ENCODE peak calls at places on chromosomes 5 and 9, in four cellular contexts. U is GM12878, A is HepG2, D is K562. R is an unnamed sample.

GRCh38 chr5:120419110-120419509 is 45.0 kb upstream of the PRR16 start:
- DNase-seq in A (no peak), D (no peak), U (no peak), R (no peak)

GRCh38 chr9:120931278-120932085 is 4.9 kb upstream of the TRAF1 start:
- DNase-seq in U (peak), A (no peak), D (no peak), R (no peak)

GRCh38 chr5:54721951-54722654 is 204.5 kb downstream of the SNX18 start:
- DNase-seq in A (no peak), D (no peak), U (no peak), R (no peak)

GRCh38 chr5:83956386-83956785 is 235.7 kb upstream of the HAPLN1 start:
- DNase-seq in U (no peak), A (no peak), D (no peak), R (no peak)

GRCh38 chr9:70021026-70021571 is 22.5 kb upstream of the MAMDC2 start:
- DNase-seq in D (no peak), A (no peak), U (no peak), R (no peak)

GRCh38 chr5:53418844-53419243 is 61.6 kb upstream of the FST start:
- DNase-seq in A (no peak), D (no peak), U (no peak), R (no peak)

GRCh38 chr5:759111-759741 is 25.3 kb downstream of the ZDHHC11B start:
- DNase-seq in A (peak), D (no peak), U (no peak), R (no peak)

GRCh38 chr5:180860887-180861822 is at the start of gene ZFP62:
- DNase-seq in U (peak), D (peak), A (peak), R (peak)

GRCh38 chr9:105241356-105242043 is 3.0 kb upstream of the SLC44A1 start:
- DNase-seq in A (no peak), D (no peak), U (no peak), R (no peak)

GRCh38 chr5:164487939-164488338 is 982.5 kb downstream of the MAT2B start:
- DNase-seq in U (no peak), A (no peak), D (no peak), R (no peak)

GRCh38 chr9:89659473-89660256 is 54.9 kb downstream of the GADD45G start:
- DNase-seq in A (no peak), D (no peak), U (no peak), R (no peak)

GRCh38 chr5:112681481-112681908 is 56.2 kb upstream of the APC start:
- DNase-seq in A (no peak), U (peak), D (no peak), R (no peak)

GRCh38 chr5:43066799-43067741 is 27.0 kb upstream of the ANXA2R start:
- DNase-seq in D (peak), A (peak), U (peak), R (peak)

GRCh38 chr9:137459601-137460362 is 648 bp upstream of the NSMF start:
- DNase-seq in U (no peak), D (no peak), A (no peak), R (no peak)

GRCh38 chr5:6090079-6090654 is 288.2 kb downstream of the MED10 start:
- DNase-seq in D (no peak), A (no peak), U (no peak), R (no peak)

GRCh38 chr5:17118631-17119030 is 98.8 kb upstream of the BASP1 start:
- DNase-seq in D (peak), U (no peak), A (peak), R (peak)

GRCh38 chr5:120430572-120430971 is 33.5 kb upstream of the PRR16 start:
- DNase-seq in U (no peak), A (no peak), D (no peak), R (no peak)

GRCh38 chr5:171534009-171534895 is 114.8 kb downstream of the FGF18 start:
- DNase-seq in D (peak), A (no peak), U (no peak), R (no peak)

GRCh38 chr9:136784997-136785361 is 6.2 kb upstream of the TMEM141 start:
- DNase-seq in D (peak), U (no peak), A (no peak), R (no peak)

GRCh38 chr5:143156556-143156955 is 246.9 kb downstream of the NR3C1 start:
- DNase-seq in D (no peak), A (no peak), U (no peak), R (no peak)

GRCh38 chr5:154101184-154101583 is 62.4 kb downstream of the MFAP3 start:
- DNase-seq in A (no peak), D (no peak), U (no peak), R (no peak)

GRCh38 chr5:154107010-154107409 is 68.2 kb downstream of the MFAP3 start:
- DNase-seq in D (no peak), U (no peak), A (no peak), R (no peak)

GRCh38 chr5:154107729-154108128 is 69.0 kb downstream of the MFAP3 start:
- DNase-seq in U (no peak), D (no peak), A (no peak), R (no peak)

GRCh38 chr5:154098465-154098864 is 59.7 kb downstream of the MFAP3 start:
- DNase-seq in A (no peak), U (no peak), D (no peak), R (no peak)

DNA sequence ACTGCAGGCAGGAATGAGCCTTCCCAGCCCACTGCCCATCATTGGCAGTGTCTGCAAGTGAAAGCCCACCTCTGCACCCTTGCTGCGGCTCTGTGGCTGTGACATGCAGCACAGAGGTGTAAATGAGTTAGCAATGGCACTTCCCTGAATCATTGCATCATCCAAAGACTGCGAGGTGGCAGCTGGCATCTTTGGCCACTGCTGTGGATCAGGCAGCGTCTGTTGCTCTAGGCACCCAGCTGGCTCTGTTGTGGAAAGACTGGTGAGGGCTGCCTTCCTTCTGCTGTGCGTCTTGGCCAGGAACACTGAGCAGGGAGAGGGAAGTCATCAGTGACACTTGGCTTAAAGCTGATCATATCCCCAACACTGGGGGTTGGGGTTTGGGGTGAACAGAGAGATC is 64.5 kb downstream of the MFAP3 start:
- DNase-seq in D (no peak), A (no peak), U (no peak), R (no peak)
- TF ChIP-seq TARDBP in D (no peak), A (no peak), U (no peak), R (no peak)

DNA sequence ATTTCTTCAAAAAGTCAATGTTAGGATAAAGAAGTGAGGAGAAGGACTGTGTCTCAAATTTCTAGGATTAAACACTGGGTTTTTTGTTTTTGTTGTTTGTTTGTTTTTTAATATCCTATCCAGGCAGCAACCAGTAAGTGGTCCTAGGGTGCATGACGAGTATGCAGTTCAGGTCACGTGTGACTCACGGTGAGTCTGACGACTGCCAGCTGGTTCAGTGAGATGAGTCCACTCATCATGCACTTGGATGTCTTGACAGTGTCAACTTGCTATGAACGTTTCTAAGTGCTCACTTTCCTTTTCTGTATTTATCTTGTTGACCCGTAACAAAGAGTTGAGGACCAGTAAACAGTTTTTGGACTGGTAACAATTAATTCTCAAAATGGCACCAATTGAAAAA is 32.7 kb downstream of the ATG10 start:
- DNase-seq in D (no peak), A (no peak), U (no peak), R (no peak)
- TF ChIP-seq TARDBP in D (no peak), A (no peak), U (no peak), R (no peak)

DNA sequence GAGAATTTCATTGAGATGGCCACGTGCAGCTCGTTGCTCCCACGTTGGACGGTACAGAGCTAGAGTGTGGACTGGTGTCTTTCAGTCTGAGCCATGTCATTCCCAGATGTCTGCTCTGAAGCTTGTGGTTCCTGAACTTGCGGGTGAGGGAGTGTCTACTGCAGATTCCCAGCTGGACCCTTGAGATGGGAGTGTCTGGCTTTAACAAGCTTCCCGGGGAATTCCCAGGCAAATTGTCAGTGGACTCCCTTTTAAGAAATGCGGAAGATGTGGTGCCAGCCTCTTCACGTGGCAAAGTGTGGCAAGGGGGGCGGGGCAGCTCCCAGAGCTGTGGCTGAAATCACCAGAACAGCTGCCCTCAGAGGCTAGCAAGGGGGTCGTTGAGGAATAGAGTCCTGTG is 37.1 kb downstream of the PRRX2 start:
- DNase-seq in A (no peak), U (no peak), D (no peak), R (no peak)
- TF ChIP-seq TARDBP in A (no peak), U (no peak), D (no peak), R (no peak)

GRCh38 chr5:10702911-10703491 is 58.0 kb downstream of the DAP start:
- DNase-seq in A (no peak), U (no peak), D (peak), R (no peak)
- TF ChIP-seq TARDBP in A (no peak), U (no peak), D (peak), R (no peak)

GRCh38 chr5:153358315-153358976 is 132.0 kb upstream of the GRIA1 start:
- DNase-seq in D (no peak), A (no peak), U (peak), R (no peak)
- TF ChIP-seq TARDBP in D (no peak), A (no peak), U (no peak), R (no peak)

GRCh38 chr5:10548418-10549122 is 15.3 kb upstream of the ANKRD33B start:
- DNase-seq in D (no peak), U (no peak), A (no peak), R (no peak)
- TF ChIP-seq TARDBP in D (no peak), U (no peak), A (no peak), R (no peak)

GRCh38 chr5:123696948-123697347 is 185.0 kb downstream of the CSNK1G3 start:
- DNase-seq in D (no peak), A (no peak), U (no peak), R (no peak)
- TF ChIP-seq TARDBP in D (no peak), A (no peak), U (no peak), R (no peak)

DNA sequence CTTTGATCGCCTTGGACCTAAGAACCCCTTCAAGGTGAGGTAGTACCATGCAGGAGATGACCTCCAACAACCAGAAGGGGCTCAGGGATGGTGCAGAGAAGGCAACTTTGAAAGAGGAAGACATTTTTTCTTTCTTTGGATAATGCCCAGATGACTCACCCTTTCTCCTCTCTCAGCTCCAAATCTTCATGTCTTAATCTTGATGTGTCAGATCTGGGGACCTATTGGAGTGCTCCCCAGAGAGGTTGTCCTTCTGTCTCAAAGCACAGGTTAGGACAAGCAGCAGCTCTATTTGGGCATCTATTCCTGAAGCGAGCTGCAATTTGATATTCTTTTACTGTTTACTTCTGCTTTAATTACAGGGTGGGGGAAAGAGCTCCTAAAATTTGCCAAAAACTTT is 229.9 kb upstream of the MAP3K1 start:
- DNase-seq in U (no peak), A (no peak), D (no peak), R (no peak)
- TF ChIP-seq TARDBP in U (no peak), A (no peak), D (no peak), R (no peak)

R was measured in HEK293T.